ENCODE peak calls at places on chromosome 21, in four cellular contexts. X is endothelial cell of umbilical vein, H is anterior cingulate cortex, M is fibroblast of lung. A is an unnamed sample.

GRCh38 chr21:15604424-15604823 is 125.4 kb upstream of the USP25 start:
- DNase-seq in X (peak), H (no peak), M (peak), A (no peak)

GRCh38 chr21:43273708-43274021 is 104.9 kb downstream of the CRYAA start:
- DNase-seq in X (no peak), H (no peak), M (no peak), A (no peak)

GRCh38 chr21:31158789-31159581 is 120.7 kb upstream of the KRTAP19-8 start:
- DNase-seq in X (no peak), H (no peak), M (peak), A (peak)

GRCh38 chr21:46517361-46517760 is 58.7 kb downstream of the DIP2A start:
- DNase-seq in X (no peak), H (peak), M (no peak), A (no peak)

GRCh38 chr21:27023186-27023585 is 56.3 kb upstream of the ADAMTS5 start:
- DNase-seq in X (no peak), H (no peak), M (no peak), A (no peak)

GRCh38 chr21:25963186-25963585 is 207.4 kb downstream of the APP start:
- DNase-seq in X (peak), H (no peak), M (peak), A (no peak)

GRCh38 chr21:34869541-34869940 is 179.6 kb downstream of the RUNX1 start:
- DNase-seq in X (no peak), H (no peak), M (no peak), A (no peak)

GRCh38 chr21:36171327-36171726 is 14.7 kb downstream of the DOP1B start:
- DNase-seq in X (no peak), H (no peak), M (no peak), A (no peak)

GRCh38 chr21:34881894-34882371 is 167.2 kb downstream of the RUNX1 start:
- DNase-seq in X (peak), H (no peak), M (peak), A (no peak)

GRCh38 chr21:43299441-43300277 is 127.3 kb downstream of the SIK1 start:
- DNase-seq in X (no peak), H (no peak), M (no peak), A (no peak)

GRCh38 chr21:44089001-44089911 is 17.9 kb upstream of the PWP2 start:
- DNase-seq in X (no peak), H (no peak), M (no peak), A (peak)

GRCh38 chr21:44819283-44820243 is 1.7 kb upstream of the SUMO3 start:
- DNase-seq in X (no peak), H (no peak), M (no peak), A (no peak)

GRCh38 chr21:39908265-39908923 is 41.2 kb downstream of the PCP4 start:
- DNase-seq in X (no peak), H (no peak), M (no peak), A (no peak)

GRCh38 chr21:25501996-25502665 is 105.2 kb downstream of the MRPL39 start:
- DNase-seq in X (no peak), H (no peak), M (no peak), A (no peak)

GRCh38 chr21:46253610-46254124 is 25.1 kb upstream of the LSS start:
- DNase-seq in X (peak), H (no peak), M (peak), A (peak)

GRCh38 chr21:24179110-24179509 is 1428.2 kb downstream of the MRPL39 start:
- DNase-seq in X (no peak), H (no peak), M (no peak), A (no peak)

GRCh38 chr21:31173881-31174555 is 135.7 kb upstream of the KRTAP19-8 start:
- DNase-seq in X (peak), H (no peak), M (peak), A (peak)

GRCh38 chr21:34017127-34017961 is 56.0 kb upstream of the MRPS6 start:
- DNase-seq in X (no peak), H (no peak), M (no peak), A (no peak)

GRCh38 chr21:44326716-44327602 is 12.2 kb downstream of the CFAP410 start:
- DNase-seq in X (no peak), H (no peak), M (no peak), A (no peak)

GRCh38 chr21:43611598-43612369 is 47.5 kb downstream of the HSF2BP start:
- DNase-seq in X (peak), H (no peak), M (peak), A (no peak)

GRCh38 chr21:26883768-26884167 is 38.6 kb upstream of the ADAMTS1 start:
- DNase-seq in X (no peak), H (no peak), M (peak), A (no peak)

GRCh38 chr21:29725025-29725736 is 214.6 kb downstream of the GRIK1 start:
- DNase-seq in X (no peak), H (no peak), M (no peak), A (no peak)

GRCh38 chr21:35189077-35189863 is 140.2 kb upstream of the RUNX1 start:
- DNase-seq in X (no peak), H (no peak), M (peak), A (no peak)

GRCh38 chr21:45417256-45417950 is 12.4 kb downstream of the COL18A1 start:
- DNase-seq in X (no peak), H (no peak), M (no peak), A (no peak)

GRCh38 chr21:41370840-41371697 is 9.2 kb downstream of the MX2 start:
- DNase-seq in X (no peak), H (no peak), M (no peak), A (no peak)

GRCh38 chr21:30962013-30962412 is 76.3 kb downstream of the KRTAP19-8 start:
- DNase-seq in X (no peak), H (no peak), M (no peak), A (no peak)

GRCh38 chr21:43929217-43929971 is 64.4 kb downstream of the AGPAT3 start:
- DNase-seq in X (no peak), H (no peak), M (no peak), A (no peak)

GRCh38 chr21:40029888-40030287 is 162.7 kb downstream of the PCP4 start:
- DNase-seq in X (no peak), H (no peak), M (no peak), A (no peak)

GRCh38 chr21:28148400-28149064 is 844.1 kb downstream of the LTN1 start:
- DNase-seq in X (no peak), H (no peak), M (peak), A (no peak)

GRCh38 chr21:45574081-45574501 is 31.9 kb upstream of the SLC19A1 start:
- DNase-seq in X (no peak), H (no peak), M (no peak), A (no peak)

A was measured in naive thymus-derived CD4-positive, alpha-beta T cell.